ENCODE peak calls at places on chromosomes 2 and 18, in nine cellular contexts. One of them, this sample, is unnamed.

GRCh38 chr18:24244698-24245097 is 105.8 kb downstream of the CABYR start:
- DNase-seq in activated CD8-positive, alpha-beta memory T cell treated with anti-CD3 and anti-CD28 coated beads, Interleukin-2, amount 50 U/mL, for 4 hours: no peak
- DNase-seq in left ventricle myocardium inferior: no peak
- DNase-seq in small intestine: no peak
- DNase-seq in ureter: no peak
- DNase-seq in foreskin fibroblast: no peak
- DNase-seq in RPMI7951: no peak
- DNase-seq in AG04450: no peak
- DNase-seq in astrocyte of the spinal cord: no peak
- DNase-seq in this sample: no peak

GRCh38 chr2:62197609-62198236 is 1.8 kb downstream of the B3GNT2 start:
- DNase-seq in RPMI7951: peak
- DNase-seq in ureter: peak
- DNase-seq in left ventricle myocardium inferior: peak
- DNase-seq in AG04450: no peak
- DNase-seq in astrocyte of the spinal cord: no peak
- DNase-seq in activated CD8-positive, alpha-beta memory T cell treated with anti-CD3 and anti-CD28 coated beads, Interleukin-2, amount 50 U/mL, for 4 hours: no peak
- DNase-seq in foreskin fibroblast: no peak
- DNase-seq in small intestine: peak
- DNase-seq in this sample: peak

GRCh38 chr2:121532347-121532766 is 1.7 kb downstream of the RNU4ATAC start:
- DNase-seq in AG04450: peak
- DNase-seq in small intestine: no peak
- DNase-seq in astrocyte of the spinal cord: peak
- DNase-seq in foreskin fibroblast: peak
- DNase-seq in RPMI7951: peak
- DNase-seq in left ventricle myocardium inferior: no peak
- DNase-seq in ureter: no peak
- DNase-seq in activated CD8-positive, alpha-beta memory T cell treated with anti-CD3 and anti-CD28 coated beads, Interleukin-2, amount 50 U/mL, for 4 hours: no peak
- DNase-seq in this sample: peak

GRCh38 chr2:239569401-239570090 is 168.7 kb upstream of the HDAC4 start:
- DNase-seq in left ventricle myocardium inferior: no peak
- DNase-seq in foreskin fibroblast: no peak
- DNase-seq in astrocyte of the spinal cord: no peak
- DNase-seq in RPMI7951: peak
- DNase-seq in small intestine: no peak
- DNase-seq in activated CD8-positive, alpha-beta memory T cell treated with anti-CD3 and anti-CD28 coated beads, Interleukin-2, amount 50 U/mL, for 4 hours: no peak
- DNase-seq in ureter: no peak
- DNase-seq in AG04450: no peak
- DNase-seq in this sample: no peak

GRCh38 chr18:9337875-9338274 is 3.3 kb downstream of the TWSG1 start:
- DNase-seq in foreskin fibroblast: no peak
- DNase-seq in activated CD8-positive, alpha-beta memory T cell treated with anti-CD3 and anti-CD28 coated beads, Interleukin-2, amount 50 U/mL, for 4 hours: no peak
- DNase-seq in AG04450: no peak
- DNase-seq in RPMI7951: peak
- DNase-seq in ureter: no peak
- DNase-seq in left ventricle myocardium inferior: no peak
- DNase-seq in small intestine: no peak
- DNase-seq in astrocyte of the spinal cord: peak
- DNase-seq in this sample: no peak

GRCh38 chr2:8628870-8629209 is 53.0 kb upstream of the ID2 start:
- DNase-seq in small intestine: no peak
- DNase-seq in astrocyte of the spinal cord: no peak
- DNase-seq in left ventricle myocardium inferior: no peak
- DNase-seq in foreskin fibroblast: no peak
- DNase-seq in AG04450: no peak
- DNase-seq in activated CD8-positive, alpha-beta memory T cell treated with anti-CD3 and anti-CD28 coated beads, Interleukin-2, amount 50 U/mL, for 4 hours: no peak
- DNase-seq in RPMI7951: no peak
- DNase-seq in ureter: no peak
- DNase-seq in this sample: no peak

GRCh38 chr2:141869572-141869971 is 261.2 kb downstream of the LRP1B start:
- DNase-seq in foreskin fibroblast: no peak
- DNase-seq in RPMI7951: no peak
- DNase-seq in small intestine: no peak
- DNase-seq in ureter: no peak
- DNase-seq in activated CD8-positive, alpha-beta memory T cell treated with anti-CD3 and anti-CD28 coated beads, Interleukin-2, amount 50 U/mL, for 4 hours: no peak
- DNase-seq in left ventricle myocardium inferior: no peak
- DNase-seq in AG04450: no peak
- DNase-seq in astrocyte of the spinal cord: no peak
- DNase-seq in this sample: no peak

GRCh38 chr2:179932786-179933185 is 71.4 kb upstream of the ZNF385B start:
- DNase-seq in RPMI7951: no peak
- DNase-seq in AG04450: no peak
- DNase-seq in activated CD8-positive, alpha-beta memory T cell treated with anti-CD3 and anti-CD28 coated beads, Interleukin-2, amount 50 U/mL, for 4 hours: no peak
- DNase-seq in ureter: no peak
- DNase-seq in astrocyte of the spinal cord: peak
- DNase-seq in foreskin fibroblast: no peak
- DNase-seq in left ventricle myocardium inferior: peak
- DNase-seq in small intestine: no peak
- DNase-seq in this sample: peak

GRCh38 chr2:172021074-172021931 is 21.6 kb downstream of the METAP1D start:
- DNase-seq in ureter: no peak
- DNase-seq in foreskin fibroblast: no peak
- DNase-seq in RPMI7951: peak
- DNase-seq in astrocyte of the spinal cord: no peak
- DNase-seq in AG04450: no peak
- DNase-seq in small intestine: no peak
- DNase-seq in activated CD8-positive, alpha-beta memory T cell treated with anti-CD3 and anti-CD28 coated beads, Interleukin-2, amount 50 U/mL, for 4 hours: no peak
- DNase-seq in left ventricle myocardium inferior: no peak
- DNase-seq in this sample: peak

GRCh38 chr2:218329027-218329825 is 27.4 kb upstream of the CATIP start:
- DNase-seq in ureter: no peak
- DNase-seq in RPMI7951: no peak
- DNase-seq in activated CD8-positive, alpha-beta memory T cell treated with anti-CD3 and anti-CD28 coated beads, Interleukin-2, amount 50 U/mL, for 4 hours: no peak
- DNase-seq in astrocyte of the spinal cord: no peak
- DNase-seq in left ventricle myocardium inferior: no peak
- DNase-seq in small intestine: no peak
- DNase-seq in foreskin fibroblast: no peak
- DNase-seq in AG04450: no peak
- DNase-seq in this sample: no peak

GRCh38 chr2:37768491-37768925 is 97.1 kb upstream of the CDC42EP3 start:
- DNase-seq in foreskin fibroblast: peak
- DNase-seq in astrocyte of the spinal cord: peak
- DNase-seq in AG04450: peak
- DNase-seq in ureter: no peak
- DNase-seq in activated CD8-positive, alpha-beta memory T cell treated with anti-CD3 and anti-CD28 coated beads, Interleukin-2, amount 50 U/mL, for 4 hours: no peak
- DNase-seq in left ventricle myocardium inferior: no peak
- DNase-seq in RPMI7951: peak
- DNase-seq in small intestine: no peak
- DNase-seq in this sample: peak

GRCh38 chr2:97770450-97770849 is 57.1 kb downstream of the ZAP70 start:
- DNase-seq in astrocyte of the spinal cord: no peak
- DNase-seq in foreskin fibroblast: no peak
- DNase-seq in AG04450: no peak
- DNase-seq in activated CD8-positive, alpha-beta memory T cell treated with anti-CD3 and anti-CD28 coated beads, Interleukin-2, amount 50 U/mL, for 4 hours: no peak
- DNase-seq in left ventricle myocardium inferior: no peak
- DNase-seq in RPMI7951: no peak
- DNase-seq in small intestine: no peak
- DNase-seq in ureter: no peak
- DNase-seq in this sample: no peak

GRCh38 chr2:160993543-160994090 is 166.6 kb upstream of the TANK start:
- DNase-seq in AG04450: no peak
- DNase-seq in left ventricle myocardium inferior: no peak
- DNase-seq in RPMI7951: no peak
- DNase-seq in activated CD8-positive, alpha-beta memory T cell treated with anti-CD3 and anti-CD28 coated beads, Interleukin-2, amount 50 U/mL, for 4 hours: no peak
- DNase-seq in foreskin fibroblast: peak
- DNase-seq in astrocyte of the spinal cord: peak
- DNase-seq in ureter: no peak
- DNase-seq in small intestine: no peak
- DNase-seq in this sample: no peak

GRCh38 chr2:14350856-14351255 is 281.7 kb upstream of the LRATD1 start:
- DNase-seq in left ventricle myocardium inferior: no peak
- DNase-seq in AG04450: no peak
- DNase-seq in foreskin fibroblast: no peak
- DNase-seq in activated CD8-positive, alpha-beta memory T cell treated with anti-CD3 and anti-CD28 coated beads, Interleukin-2, amount 50 U/mL, for 4 hours: no peak
- DNase-seq in astrocyte of the spinal cord: no peak
- DNase-seq in small intestine: no peak
- DNase-seq in RPMI7951: no peak
- DNase-seq in ureter: no peak
- DNase-seq in this sample: no peak

GRCh38 chr18:44700652-44701051 is 20.0 kb downstream of the SETBP1 start:
- DNase-seq in left ventricle myocardium inferior: no peak
- DNase-seq in ureter: no peak
- DNase-seq in astrocyte of the spinal cord: peak
- DNase-seq in foreskin fibroblast: no peak
- DNase-seq in AG04450: no peak
- DNase-seq in activated CD8-positive, alpha-beta memory T cell treated with anti-CD3 and anti-CD28 coated beads, Interleukin-2, amount 50 U/mL, for 4 hours: peak
- DNase-seq in small intestine: peak
- DNase-seq in RPMI7951: peak
- DNase-seq in this sample: no peak

GRCh38 chr18:70290482-70291294 is 1.8 kb downstream of the SOCS6 start:
- DNase-seq in small intestine: peak
- DNase-seq in RPMI7951: no peak
- DNase-seq in ureter: no peak
- DNase-seq in activated CD8-positive, alpha-beta memory T cell treated with anti-CD3 and anti-CD28 coated beads, Interleukin-2, amount 50 U/mL, for 4 hours: no peak
- DNase-seq in foreskin fibroblast: no peak
- DNase-seq in AG04450: no peak
- DNase-seq in left ventricle myocardium inferior: no peak
- DNase-seq in astrocyte of the spinal cord: no peak
- DNase-seq in this sample: no peak

GRCh38 chr18:55421612-55422381 is 166.2 kb downstream of the TCF4 start:
- DNase-seq in RPMI7951: peak
- DNase-seq in AG04450: no peak
- DNase-seq in activated CD8-positive, alpha-beta memory T cell treated with anti-CD3 and anti-CD28 coated beads, Interleukin-2, amount 50 U/mL, for 4 hours: no peak
- DNase-seq in small intestine: no peak
- DNase-seq in ureter: no peak
- DNase-seq in foreskin fibroblast: no peak
- DNase-seq in astrocyte of the spinal cord: peak
- DNase-seq in left ventricle myocardium inferior: no peak
- DNase-seq in this sample: peak

GRCh38 chr2:26597197-26597596 is 44.0 kb downstream of the CIB4 start:
- DNase-seq in RPMI7951: no peak
- DNase-seq in ureter: no peak
- DNase-seq in AG04450: no peak
- DNase-seq in activated CD8-positive, alpha-beta memory T cell treated with anti-CD3 and anti-CD28 coated beads, Interleukin-2, amount 50 U/mL, for 4 hours: no peak
- DNase-seq in left ventricle myocardium inferior: no peak
- DNase-seq in small intestine: no peak
- DNase-seq in foreskin fibroblast: no peak
- DNase-seq in astrocyte of the spinal cord: no peak
- DNase-seq in this sample: no peak

GRCh38 chr2:164134368-164134767 is 398.6 kb upstream of the FIGN start:
- DNase-seq in foreskin fibroblast: no peak
- DNase-seq in small intestine: no peak
- DNase-seq in astrocyte of the spinal cord: no peak
- DNase-seq in RPMI7951: no peak
- DNase-seq in left ventricle myocardium inferior: no peak
- DNase-seq in AG04450: no peak
- DNase-seq in ureter: no peak
- DNase-seq in activated CD8-positive, alpha-beta memory T cell treated with anti-CD3 and anti-CD28 coated beads, Interleukin-2, amount 50 U/mL, for 4 hours: no peak
- DNase-seq in this sample: no peak

GRCh38 chr18:79874553-79875530 is 76.6 kb downstream of the SLC66A2 start:
- DNase-seq in astrocyte of the spinal cord: no peak
- DNase-seq in ureter: no peak
- DNase-seq in left ventricle myocardium inferior: no peak
- DNase-seq in RPMI7951: no peak
- DNase-seq in activated CD8-positive, alpha-beta memory T cell treated with anti-CD3 and anti-CD28 coated beads, Interleukin-2, amount 50 U/mL, for 4 hours: no peak
- DNase-seq in foreskin fibroblast: no peak
- DNase-seq in small intestine: no peak
- DNase-seq in AG04450: no peak
- DNase-seq in this sample: no peak

GRCh38 chr2:140275427-140275826 is 1495.2 kb upstream of the NXPH2 start:
- DNase-seq in left ventricle myocardium inferior: no peak
- DNase-seq in AG04450: no peak
- DNase-seq in RPMI7951: no peak
- DNase-seq in astrocyte of the spinal cord: no peak
- DNase-seq in ureter: no peak
- DNase-seq in small intestine: no peak
- DNase-seq in activated CD8-positive, alpha-beta memory T cell treated with anti-CD3 and anti-CD28 coated beads, Interleukin-2, amount 50 U/mL, for 4 hours: no peak
- DNase-seq in foreskin fibroblast: no peak
- DNase-seq in this sample: no peak

GRCh38 chr2:121650554-121650930 is 1.3 kb upstream of the CLASP1 start:
- DNase-seq in astrocyte of the spinal cord: peak
- DNase-seq in AG04450: no peak
- DNase-seq in RPMI7951: peak
- DNase-seq in activated CD8-positive, alpha-beta memory T cell treated with anti-CD3 and anti-CD28 coated beads, Interleukin-2, amount 50 U/mL, for 4 hours: no peak
- DNase-seq in small intestine: peak
- DNase-seq in left ventricle myocardium inferior: no peak
- DNase-seq in ureter: no peak
- DNase-seq in foreskin fibroblast: no peak
- DNase-seq in this sample: no peak

GRCh38 chr2:213959589-213959988 is 451.3 kb upstream of the VWC2L start:
- DNase-seq in foreskin fibroblast: no peak
- DNase-seq in astrocyte of the spinal cord: no peak
- DNase-seq in ureter: no peak
- DNase-seq in AG04450: no peak
- DNase-seq in small intestine: peak
- DNase-seq in activated CD8-positive, alpha-beta memory T cell treated with anti-CD3 and anti-CD28 coated beads, Interleukin-2, amount 50 U/mL, for 4 hours: no peak
- DNase-seq in RPMI7951: no peak
- DNase-seq in left ventricle myocardium inferior: no peak
- DNase-seq in this sample: no peak

GRCh38 chr2:218323526-218324472 is 31.5 kb upstream of the TMBIM1 start:
- DNase-seq in small intestine: peak
- DNase-seq in ureter: peak
- DNase-seq in AG04450: no peak
- DNase-seq in RPMI7951: peak
- DNase-seq in foreskin fibroblast: peak
- DNase-seq in astrocyte of the spinal cord: peak
- DNase-seq in left ventricle myocardium inferior: peak
- DNase-seq in activated CD8-positive, alpha-beta memory T cell treated with anti-CD3 and anti-CD28 coated beads, Interleukin-2, amount 50 U/mL, for 4 hours: no peak
- DNase-seq in this sample: peak

GRCh38 chr18:32315881-32316280 is 126.0 kb downstream of the MEP1B start:
- DNase-seq in AG04450: no peak
- DNase-seq in astrocyte of the spinal cord: no peak
- DNase-seq in small intestine: no peak
- DNase-seq in left ventricle myocardium inferior: no peak
- DNase-seq in RPMI7951: no peak
- DNase-seq in activated CD8-positive, alpha-beta memory T cell treated with anti-CD3 and anti-CD28 coated beads, Interleukin-2, amount 50 U/mL, for 4 hours: no peak
- DNase-seq in foreskin fibroblast: no peak
- DNase-seq in ureter: no peak
- DNase-seq in this sample: no peak

GRCh38 chr2:10557506-10558265 is 109.6 kb upstream of the ODC1 start:
- DNase-seq in RPMI7951: no peak
- DNase-seq in small intestine: no peak
- DNase-seq in activated CD8-positive, alpha-beta memory T cell treated with anti-CD3 and anti-CD28 coated beads, Interleukin-2, amount 50 U/mL, for 4 hours: no peak
- DNase-seq in ureter: no peak
- DNase-seq in astrocyte of the spinal cord: no peak
- DNase-seq in left ventricle myocardium inferior: no peak
- DNase-seq in foreskin fibroblast: no peak
- DNase-seq in AG04450: no peak
- DNase-seq in this sample: no peak

GRCh38 chr18:4203525-4203924 is 251.6 kb downstream of the DLGAP1 start:
- DNase-seq in RPMI7951: no peak
- DNase-seq in activated CD8-positive, alpha-beta memory T cell treated with anti-CD3 and anti-CD28 coated beads, Interleukin-2, amount 50 U/mL, for 4 hours: no peak
- DNase-seq in ureter: no peak
- DNase-seq in left ventricle myocardium inferior: no peak
- DNase-seq in foreskin fibroblast: no peak
- DNase-seq in AG04450: no peak
- DNase-seq in small intestine: no peak
- DNase-seq in astrocyte of the spinal cord: no peak
- DNase-seq in this sample: no peak

GRCh38 chr2:119759451-119760236 is at the start of gene PTPN4:
- DNase-seq in astrocyte of the spinal cord: peak
- DNase-seq in left ventricle myocardium inferior: peak
- DNase-seq in activated CD8-positive, alpha-beta memory T cell treated with anti-CD3 and anti-CD28 coated beads, Interleukin-2, amount 50 U/mL, for 4 hours: peak
- DNase-seq in RPMI7951: peak
- DNase-seq in AG04450: peak
- DNase-seq in foreskin fibroblast: peak
- DNase-seq in ureter: peak
- DNase-seq in small intestine: peak
- DNase-seq in this sample: peak

GRCh38 chr18:12377556-12378553 is 828 bp upstream of the AFG3L2 start:
- DNase-seq in AG04450: no peak
- DNase-seq in RPMI7951: peak
- DNase-seq in astrocyte of the spinal cord: no peak
- DNase-seq in activated CD8-positive, alpha-beta memory T cell treated with anti-CD3 and anti-CD28 coated beads, Interleukin-2, amount 50 U/mL, for 4 hours: no peak
- DNase-seq in ureter: no peak
- DNase-seq in foreskin fibroblast: no peak
- DNase-seq in small intestine: no peak
- DNase-seq in left ventricle myocardium inferior: no peak
- DNase-seq in this sample: no peak

GRCh38 chr2:106983305-106983704 is 97.3 kb upstream of the ST6GAL2 start:
- DNase-seq in small intestine: no peak
- DNase-seq in foreskin fibroblast: no peak
- DNase-seq in AG04450: no peak
- DNase-seq in ureter: no peak
- DNase-seq in activated CD8-positive, alpha-beta memory T cell treated with anti-CD3 and anti-CD28 coated beads, Interleukin-2, amount 50 U/mL, for 4 hours: no peak
- DNase-seq in left ventricle myocardium inferior: no peak
- DNase-seq in astrocyte of the spinal cord: no peak
- DNase-seq in RPMI7951: no peak
- DNase-seq in this sample: no peak

GRCh38 chr2:228329279-228329678 is 147.8 kb upstream of the SPHKAP start:
- DNase-seq in activated CD8-positive, alpha-beta memory T cell treated with anti-CD3 and anti-CD28 coated beads, Interleukin-2, amount 50 U/mL, for 4 hours: no peak
- DNase-seq in RPMI7951: no peak
- DNase-seq in foreskin fibroblast: no peak
- DNase-seq in AG04450: no peak
- DNase-seq in left ventricle myocardium inferior: no peak
- DNase-seq in ureter: no peak
- DNase-seq in small intestine: no peak
- DNase-seq in astrocyte of the spinal cord: no peak
- DNase-seq in this sample: peak